ENCODE peak calls at places on chromosomes 16 and 17, in four cellular contexts. J is HepG2, Z is A549, G is K562. M is an unnamed sample.

GRCh38 chr16:85611205-85611454 is 2.0 kb upstream of the GSE1 start:
- DNase-seq in J (no peak), G (peak), Z (peak), M (no peak)

GRCh38 chr17:51479303-51479702 is 219.0 kb downstream of the UTP18 start:
- DNase-seq in J (no peak), Z (no peak), G (no peak), M (no peak)

GRCh38 chr17:35390663-35391062 is 17.2 kb upstream of the SLFN11 start:
- DNase-seq in J (no peak), G (no peak), Z (no peak), M (no peak)

GRCh38 chr17:28443901-28444638 is 29.4 kb upstream of the SLC13A2 start:
- DNase-seq in G (no peak), Z (no peak), J (no peak), M (no peak)

GRCh38 chr16:69396187-69397061 is 10.6 kb upstream of the TERF2 start:
- DNase-seq in J (peak), G (peak), Z (peak), M (peak)

GRCh38 chr17:75518201-75518600 is 1.9 kb downstream of the TSEN54 start:
- DNase-seq in J (no peak), Z (no peak), G (no peak), M (no peak)

GRCh38 chr16:74680681-74681080 is 14.0 kb upstream of the RFWD3 start:
- DNase-seq in Z (no peak), G (no peak), J (no peak), M (no peak)

GRCh38 chr17:28427372-28427771 is 21.4 kb upstream of the SLC46A1 start:
- DNase-seq in J (no peak), G (no peak), Z (no peak), M (no peak)

GRCh38 chr16:65828296-65828695 is 538.2 kb upstream of the CDH5 start:
- DNase-seq in Z (no peak), G (no peak), J (no peak), M (no peak)

GRCh38 chr17:76384987-76385891 is 830 bp downstream of the SPHK1 start:
- DNase-seq in J (peak), G (peak), Z (peak), M (peak)

GRCh38 chr16:83813818-83814653 is 6.3 kb downstream of the HSBP1 start:
- DNase-seq in G (no peak), J (peak), Z (peak), M (no peak)

GRCh38 chr17:354651-355556 is 2.3 kb upstream of the RPH3AL start:
- DNase-seq in Z (peak), J (no peak), G (no peak), M (no peak)

GRCh38 chr17:58421711-58422110 is 4.4 kb upstream of the RNF43 start:
- DNase-seq in G (no peak), J (no peak), Z (no peak), M (no peak)

GRCh38 chr17:79201536-79202227 is 127.1 kb downstream of the ENGASE start:
- DNase-seq in G (no peak), Z (peak), J (no peak), M (no peak)

GRCh38 chr17:60392845-60393702 is 1.1 kb upstream of the USP32 start:
- DNase-seq in Z (peak), J (peak), G (peak), M (no peak)

GRCh38 chr17:4897785-4898184 is 1.6 kb upstream of the C17orf107 start:
- DNase-seq in G (no peak), J (no peak), Z (no peak), M (no peak)

GRCh38 chr17:44745301-44745700 is 13.5 kb upstream of the ADAM11 start:
- DNase-seq in Z (no peak), G (no peak), J (no peak), M (no peak)

GRCh38 chr16:84597518-84598390 is 20.1 kb downstream of the COTL1 start:
- DNase-seq in J (no peak), Z (no peak), G (no peak), M (no peak)

GRCh38 chr17:43943769-43944418 is 1.6 kb upstream of the PPY start:
- DNase-seq in G (peak), Z (peak), J (peak), M (peak)

GRCh38 chr16:85546585-85547447 is 66.3 kb upstream of the GSE1 start:
- DNase-seq in G (no peak), Z (no peak), J (no peak), M (no peak)

GRCh38 chr17:14068542-14069250 is 608 bp upstream of the COX10 start:
- DNase-seq in J (no peak), G (no peak), Z (peak), M (no peak)

GRCh38 chr17:41413353-41413752 is 11.0 kb downstream of the KRT37 start:
- DNase-seq in Z (no peak), J (no peak), G (no peak), M (no peak)

GRCh38 chr16:57258910-57259475 is 13.9 kb downstream of the ARL2BP start:
- DNase-seq in J (no peak), G (no peak), Z (no peak), M (no peak)

GRCh38 chr16:69217433-69217832 is 30.5 kb downstream of the SNTB2 start:
- DNase-seq in Z (peak), G (peak), J (peak), M (no peak)

GRCh38 chr17:50219345-50219744 is 17.9 kb upstream of the COL1A1 start:
- DNase-seq in J (peak), G (no peak), Z (peak), M (no peak)

GRCh38 chr17:78013683-78014467 is 55.4 kb downstream of the TNRC6C start:
- DNase-seq in J (peak), Z (peak), G (peak), M (peak)

GRCh38 chr16:57540387-57540786 is 2.1 kb upstream of the ADGRG5 start:
- DNase-seq in Z (no peak), G (no peak), J (no peak), M (no peak)

GRCh38 chr17:57528084-57528451 is 217.0 kb downstream of the CCDC182 start:
- DNase-seq in Z (no peak), J (no peak), G (no peak), M (no peak)

GRCh38 chr17:50594040-50594618 is 33.6 kb downstream of the CACNA1G start:
- DNase-seq in Z (no peak), G (no peak), J (no peak), M (no peak)

GRCh38 chr16:73214825-73215481 is 167.0 kb upstream of the ZFHX3 start:
- DNase-seq in Z (no peak), G (no peak), J (no peak), M (no peak)

GRCh38 chr16:4496305-4496704 is 20.1 kb downstream of the HMOX2 start:
- DNase-seq in J (no peak), G (no peak), Z (peak), M (no peak)

GRCh38 chr16:66277311-66278070 is 89.0 kb upstream of the CDH5 start:
- DNase-seq in J (no peak), G (no peak), Z (no peak), M (no peak)

GRCh38 chr17:42266918-42267766 is 9.0 kb downstream of the STAT5B start:
- DNase-seq in Z (peak), J (no peak), G (peak), M (no peak)

GRCh38 chr17:35708951-35709350 is 22.5 kb upstream of the RASL10B start:
- DNase-seq in J (no peak), G (no peak), Z (no peak), M (no peak)

GRCh38 chr17:14594690-14595089 is 293.8 kb downstream of the HS3ST3B1 start:
- DNase-seq in Z (no peak), G (no peak), J (no peak), M (no peak)

GRCh38 chr17:32490101-32490482 is 3.3 kb downstream of the CDK5R1 start:
- DNase-seq in Z (no peak), J (no peak), G (no peak), M (no peak)

GRCh38 chr17:40000161-40000560 is 15.1 kb upstream of the CSF3 start:
- DNase-seq in J (no peak), Z (no peak), G (no peak), M (no peak)
- TF ChIP-seq HMGXB4 in J (no peak), Z (no peak), G (no peak), M (no peak)

DNA sequence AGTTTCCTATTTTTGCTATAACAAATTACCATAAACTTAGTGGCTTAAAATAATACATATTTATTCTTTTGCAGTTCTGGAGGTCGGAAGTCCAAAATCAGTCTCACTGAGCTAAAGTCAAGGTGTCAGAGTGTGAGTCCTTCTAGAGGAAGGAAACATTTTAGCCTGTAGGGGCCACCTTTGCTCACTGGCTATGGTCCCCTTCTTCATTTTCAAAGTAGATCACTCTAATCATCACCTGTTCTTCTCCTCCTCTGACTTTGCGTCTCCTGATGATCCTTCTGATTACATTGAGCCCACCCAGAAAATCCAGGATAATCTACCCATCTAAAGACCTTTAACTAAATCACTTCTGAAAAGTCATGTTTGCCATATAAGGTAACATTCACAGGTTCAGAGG is 534.4 kb upstream of the SALL1 start:
- DNase-seq in Z (no peak), G (no peak), J (no peak), M (no peak)
- TF ChIP-seq HMGXB4 in Z (no peak), G (no peak), J (no peak), M (no peak)

GRCh38 chr17:19619705-19620325 is 28.7 kb upstream of the ALDH3A2 start:
- DNase-seq in Z (peak), G (no peak), J (no peak), M (no peak)

GRCh38 chr17:19610879-19611278 is 37.7 kb upstream of the ALDH3A2 start:
- DNase-seq in G (no peak), J (no peak), Z (no peak), M (no peak)

GRCh38 chr17:19618015-19618414 is 30.5 kb upstream of the ALDH3A2 start:
- DNase-seq in Z (no peak), J (no peak), G (no peak), M (no peak)

GRCh38 chr17:19613979-19614378 is 34.6 kb upstream of the ALDH3A2 start:
- DNase-seq in Z (no peak), J (no peak), G (no peak), M (no peak)

DNA sequence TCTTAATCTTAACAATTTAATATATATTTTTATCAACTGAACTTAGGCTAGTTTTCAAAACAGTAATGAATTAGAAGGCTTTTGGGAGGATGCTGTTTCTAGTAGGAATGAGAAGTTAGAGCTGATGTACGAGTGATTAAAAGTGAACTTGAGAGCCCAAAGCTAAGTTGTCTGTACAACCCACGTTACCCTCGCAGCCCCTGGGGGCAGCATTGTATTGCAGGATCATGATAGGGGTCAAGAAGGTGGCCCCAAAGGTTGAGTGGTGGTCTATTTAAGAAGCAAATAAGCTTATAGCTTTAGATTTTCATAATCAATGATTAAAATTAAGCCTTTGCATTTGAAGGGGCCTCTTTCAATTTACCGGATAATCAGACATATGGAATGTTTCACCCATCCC is 33.7 kb upstream of the ALDH3A2 start:
- DNase-seq in G (no peak), J (no peak), Z (no peak), M (no peak)
- TF ChIP-seq HMGXB4 in G (no peak), J (no peak), Z (no peak), M (no peak)

GRCh38 chr16:81553814-81554675 is 109.4 kb downstream of the CMIP start:
- DNase-seq in J (no peak), G (no peak), Z (no peak), M (no peak)

GRCh38 chr16:81554993-81555392 is 110.4 kb downstream of the CMIP start:
- DNase-seq in J (no peak), G (no peak), Z (no peak), M (no peak)

GRCh38 chr16:81551821-81552304 is 107.3 kb downstream of the CMIP start:
- DNase-seq in G (peak), J (no peak), Z (no peak), M (no peak)

GRCh38 chr16:81552743-81553079 is 108.1 kb downstream of the CMIP start:
- DNase-seq in G (no peak), J (no peak), Z (no peak), M (no peak)

DNA sequence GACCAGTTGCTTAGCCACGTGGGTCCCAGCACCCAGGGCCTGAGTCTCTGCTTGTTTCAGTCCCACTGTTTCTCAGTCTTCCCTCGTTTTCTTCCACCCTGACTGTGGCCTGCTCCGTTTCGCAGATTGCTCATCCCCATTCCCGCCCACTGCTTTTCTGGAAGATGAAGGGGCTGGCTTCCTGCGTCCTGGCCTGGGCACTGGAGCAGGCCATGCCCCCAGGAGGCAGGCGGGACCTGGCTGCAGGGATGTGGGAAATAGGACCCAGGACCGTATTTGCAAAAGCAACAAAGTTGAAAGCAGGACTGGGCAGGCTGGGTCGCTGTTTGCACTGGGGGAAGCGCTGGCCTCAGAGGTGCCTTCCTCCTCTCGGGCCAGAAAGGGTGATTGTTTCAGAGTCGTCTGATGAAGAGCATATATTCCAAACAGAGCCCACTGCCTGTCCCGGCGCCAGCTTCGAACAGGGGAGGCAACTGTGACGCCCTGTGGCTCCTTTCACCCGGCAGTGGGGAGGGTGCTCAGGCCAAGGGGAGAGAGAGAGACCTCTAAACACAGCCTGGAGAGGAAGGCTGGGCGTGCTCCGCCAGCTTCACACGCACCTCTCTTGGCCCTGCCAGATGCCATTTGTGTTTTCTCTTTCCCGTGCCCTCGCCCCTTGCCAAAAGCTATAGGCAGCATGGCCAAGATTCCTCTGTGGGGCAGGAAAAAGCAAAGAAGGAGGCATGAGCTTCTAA is 108.6 kb downstream of the CMIP start:
- DNase-seq in Z (no peak), G (no peak), J (peak), M (no peak)
- TF ChIP-seq HMGXB4 in Z (no peak), G (no peak), J (no peak), M (no peak)

M was measured in WTC11.